ENCODE peak calls at places on chromosome 4, in seven cellular contexts. H, R, Y, N, G, O and I are unnamed samples. For H3K4me1, the result is how much of the 10 kb centered on the place peaks cover.

GRCh38 chr4:2442175-2442993 is 23.6 kb downstream of the CFAP99 start:
- DNase-seq in H (no peak), R (no peak), Y (no peak), N (no peak), G (no peak), O (no peak), I (no peak)

GRCh38 chr4:75229783-75230570 is 284.2 kb downstream of the RCHY1 start:
- DNase-seq in H (no peak), R (peak), Y (no peak), N (no peak), G (no peak), O (no peak), I (no peak)

GRCh38 chr4:163237856-163238255 is 71.2 kb upstream of the NAF1 start:
- DNase-seq in H (no peak), R (no peak), Y (no peak), N (no peak), G (no peak), O (no peak), I (no peak)

GRCh38 chr4:132859929-132860328 is 289.2 kb upstream of the PCDH10 start:
- DNase-seq in H (no peak), R (no peak), Y (no peak), N (no peak), G (no peak), O (no peak), I (no peak)

GRCh38 chr4:163556650-163557391 is 62.3 kb downstream of the TMA16 start:
- DNase-seq in H (no peak), R (no peak), Y (no peak), N (no peak), G (no peak), O (no peak), I (no peak)

GRCh38 chr4:1558205-1558604 is 125.9 kb downstream of the FAM53A start:
- DNase-seq in H (no peak), R (no peak), Y (no peak), N (no peak), G (no peak), O (no peak), I (no peak)

GRCh38 chr4:168605411-168605810 is 108.6 kb downstream of the PALLD start:
- DNase-seq in H (no peak), R (peak), Y (peak), N (no peak), G (peak), O (no peak), I (no peak)

GRCh38 chr4:25051534-25051933 is 20.8 kb upstream of the LGI2 start:
- DNase-seq in H (no peak), R (no peak), Y (peak), N (no peak), G (no peak), O (no peak), I (no peak)

GRCh38 chr4:56465599-56466295 is 1.7 kb upstream of the SRP72 start:
- DNase-seq in H (no peak), R (peak), Y (peak), N (no peak), G (no peak), O (no peak), I (no peak)

GRCh38 chr4:4270529-4270928 is 19.4 kb downstream of the LYAR start:
- DNase-seq in H (no peak), R (no peak), Y (peak), N (no peak), G (no peak), O (no peak), I (no peak)

GRCh38 chr4:37441231-37442061 is 196.9 kb downstream of the NWD2 start:
- DNase-seq in H (no peak), R (no peak), Y (peak), N (no peak), G (no peak), O (no peak), I (no peak)

GRCh38 chr4:165668694-165669093 is 204.3 kb upstream of the TLL1 start:
- DNase-seq in H (no peak), R (no peak), Y (peak), N (no peak), G (no peak), O (no peak), I (no peak)

GRCh38 chr4:145619639-145619996 is 433 bp downstream of the MMAA start:
- DNase-seq in H (peak), R (peak), Y (peak), N (no peak), G (no peak), O (no peak), I (peak)

GRCh38 chr4:72505314-72505744 is 63.7 kb downstream of the ADAMTS3 start:
- DNase-seq in H (peak), R (peak), Y (peak), N (peak), G (peak), O (no peak), I (no peak)

GRCh38 chr4:112245383-112245782 is 13.8 kb downstream of the AP1AR start:
- DNase-seq in H (no peak), R (peak), Y (no peak), N (no peak), G (no peak), O (no peak), I (no peak)

GRCh38 chr4:184792950-184793555 is 32.7 kb downstream of the ACSL1 start:
- DNase-seq in H (peak), R (peak), Y (peak), N (no peak), G (peak), O (no peak), I (peak)

GRCh38 chr4:54937501-54937900 is 187.9 kb downstream of the KDR start:
- DNase-seq in H (no peak), R (no peak), Y (no peak), N (no peak), G (peak), O (no peak), I (no peak)

GRCh38 chr4:157115613-157116340 is 39.8 kb downstream of the GLRB start:
- DNase-seq in H (no peak), R (peak), Y (peak), N (no peak), G (peak), O (no peak), I (no peak)

GRCh38 chr4:143335979-143336827 is 473 bp upstream of the GAB1 start:
- DNase-seq in H (peak), R (peak), Y (peak), N (peak), G (peak), O (no peak), I (peak)

GRCh38 chr4:145939241-145939640 is 618 bp upstream of the ZNF827 start:
- DNase-seq in H (no peak), R (peak), Y (peak), N (no peak), G (peak), O (no peak), I (no peak)

GRCh38 chr4:2745981-2746806 is 9.9 kb downstream of the TNIP2 start:
- DNase-seq in H (no peak), R (peak), Y (peak), N (no peak), G (peak), O (peak), I (peak)

GRCh38 chr4:68906238-68907137 is 45.1 kb downstream of the UGT2A3 start:
- DNase-seq in H (no peak), R (no peak), Y (peak), N (peak), G (no peak), O (no peak), I (no peak)

GRCh38 chr4:108531461-108531860 is 88.9 kb upstream of the RPL34 start:
- DNase-seq in H (no peak), R (no peak), Y (no peak), N (no peak), G (peak), O (no peak), I (no peak)

GRCh38 chr4:82467442-82467841 is 37.1 kb downstream of the ENOPH1 start:
- DNase-seq in H (no peak), R (no peak), Y (no peak), N (no peak), G (peak), O (no peak), I (no peak)

GRCh38 chr4:64756016-64756415 is 346.8 kb upstream of the TECRL start:
- DNase-seq in H (no peak), R (no peak), Y (peak), N (no peak), G (peak), O (no peak), I (no peak)

GRCh38 chr4:13984996-13985780 is 357.7 kb upstream of the BOD1L1 start:
- DNase-seq in H (no peak), R (peak), Y (peak), N (no peak), G (no peak), O (no peak), I (no peak)

GRCh38 chr4:20878806-20879205 is 178.5 kb downstream of the PACRGL start:
- DNase-seq in H (no peak), R (no peak), Y (no peak), N (no peak), G (no peak), O (no peak), I (no peak)

GRCh38 chr4:32624943-32625603 is 1904.9 kb downstream of the PCDH7 start:
- DNase-seq in H (no peak), R (no peak), Y (no peak), N (no peak), G (no peak), O (no peak), I (no peak)

GRCh38 chr4:38094419-38094818 is 134.2 kb downstream of the PTTG2 start:
- DNase-seq in H (no peak), R (no peak), Y (no peak), N (peak), G (no peak), O (no peak), I (no peak)

GRCh38 chr4:115113382-115114106 is at the start of gene NDST4:
- DNase-seq in H (no peak), R (no peak), Y (peak), N (no peak), G (no peak), O (no peak), I (no peak)

GRCh38 chr4:141020801-141021261 is 112.4 kb downstream of the RNF150 start:
- DNase-seq in H (no peak), R (peak), Y (peak), N (no peak), G (peak), O (no peak), I (no peak)

GRCh38 chr4:152356428-152357034 is 179.4 kb downstream of the FBXW7 start:
- DNase-seq in H (no peak), R (peak), Y (peak), N (no peak), G (no peak), O (no peak), I (no peak)
- H3K27ac ChIP-seq in H (no peak), R (no peak), Y (no peak), N (no peak), G (no peak), O (no peak), I (no peak)

GRCh38 chr4:160510925-160511324 is 1408.0 kb downstream of the RAPGEF2 start:
- DNase-seq in H (no peak), R (no peak), Y (peak), N (no peak), G (no peak), O (no peak), I (no peak)

GRCh38 chr4:160505724-160506123 is 1402.8 kb downstream of the RAPGEF2 start:
- DNase-seq in H (no peak), R (no peak), Y (no peak), N (no peak), G (no peak), O (no peak), I (no peak)
- TF ChIP-seq CTCF in H (no peak), R (no peak), Y (no peak), N (no peak), G (no peak), O (no peak), I (no peak)

GRCh38 chr4:113436360-113436759 is 325.2 kb downstream of the CAMK2D start:
- DNase-seq in H (peak), R (peak), Y (peak), N (no peak), G (peak), O (no peak), I (no peak)
- H3K4me1 ChIP-seq in H (under half), R (under half), Y (under half), N (under half), G (under half), O (under half), I (under half)

DNA sequence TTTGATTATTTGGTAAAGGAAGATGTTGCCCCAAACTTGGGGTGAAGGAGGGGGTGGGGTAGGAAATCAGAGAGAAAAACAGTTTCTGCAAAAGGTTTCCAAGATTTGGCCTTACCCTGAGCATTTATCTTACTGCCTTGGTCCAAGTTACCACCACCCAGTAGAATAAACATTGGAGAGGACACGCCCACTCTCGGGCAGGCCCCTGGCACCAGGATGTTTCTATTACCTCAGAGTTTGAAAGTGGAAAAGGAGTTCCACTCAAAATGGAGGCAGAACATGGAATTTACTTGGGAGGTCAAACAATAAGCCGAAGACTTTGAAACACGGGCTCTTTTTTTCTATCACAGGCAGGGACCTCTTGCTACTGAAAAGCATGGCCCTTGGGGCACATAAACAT is 113.7 kb downstream of the CHRNA9 start:
- DNase-seq in H (no peak), R (no peak), Y (no peak), N (no peak), G (no peak), O (no peak), I (no peak)
- H3K27ac ChIP-seq in H (no peak), R (no peak), Y (no peak), N (no peak), G (no peak), O (no peak), I (no peak)

GRCh38 chr4:173504181-173504503 is 25.9 kb downstream of the HAND2 start:
- DNase-seq in H (peak), R (no peak), Y (no peak), N (no peak), G (no peak), O (no peak), I (no peak)
- TF ChIP-seq CTCF in H (no peak), R (no peak), Y (no peak), N (no peak), G (no peak), O (no peak), I (no peak)

GRCh38 chr4:7198440-7199128 is 6.2 kb downstream of the SORCS2 start:
- DNase-seq in H (peak), R (no peak), Y (no peak), N (peak), G (no peak), O (no peak), I (peak)

GRCh38 chr4:7199771-7200441 is 7.6 kb downstream of the SORCS2 start:
- DNase-seq in H (peak), R (no peak), Y (no peak), N (peak), G (no peak), O (no peak), I (peak)

GRCh38 chr4:7197910-7198309 is 5.6 kb downstream of the SORCS2 start:
- DNase-seq in H (no peak), R (no peak), Y (no peak), N (peak), G (no peak), O (no peak), I (peak)

GRCh38 chr4:7200801-7201200 is 8.5 kb downstream of the SORCS2 start:
- DNase-seq in H (peak), R (no peak), Y (no peak), N (no peak), G (no peak), O (no peak), I (peak)

GRCh38 chr4:7199129-7199725 is 6.9 kb downstream of the SORCS2 start:
- DNase-seq in H (no peak), R (no peak), Y (no peak), N (peak), G (no peak), O (no peak), I (peak)
- H3K4me1 ChIP-seq in H (under half), R (under half), Y (under half), N (under half), G (under half), O (under half), I (under half)

DNA sequence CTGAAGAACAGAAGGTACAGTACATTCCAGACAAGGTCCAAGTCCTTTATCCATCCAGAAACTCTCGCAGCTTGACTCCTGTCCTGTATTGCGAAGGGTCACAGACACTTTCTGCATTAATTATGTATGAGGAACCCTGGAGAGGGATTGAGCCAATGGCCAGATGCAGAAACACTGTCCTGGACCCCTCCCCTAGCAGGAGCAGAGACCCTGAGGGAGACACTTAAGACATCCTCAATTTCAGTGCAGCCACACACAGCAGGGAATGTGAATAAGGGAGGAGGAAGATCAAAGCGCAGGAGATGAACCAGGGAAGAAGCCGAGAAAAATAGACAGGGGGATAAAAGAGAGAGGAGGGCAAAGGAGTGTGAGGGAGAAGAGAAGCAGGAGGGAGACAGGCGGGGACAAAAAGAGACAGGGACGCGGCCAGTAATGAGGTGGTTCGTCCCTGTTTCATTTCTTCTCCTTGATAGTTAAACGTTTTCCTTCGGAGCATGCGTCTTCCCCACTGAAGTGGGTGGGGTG is 356.5 kb upstream of the NOCT start:
- DNase-seq in H (no peak), R (no peak), Y (no peak), N (peak), G (no peak), O (no peak), I (no peak)
- H3K27ac ChIP-seq in H (no peak), R (no peak), Y (no peak), N (peak), G (no peak), O (no peak), I (no peak)

GRCh38 chr4:17642404-17642783 is 28.0 kb downstream of the MED28 start:
- DNase-seq in H (no peak), R (no peak), Y (no peak), N (no peak), G (no peak), O (no peak), I (no peak)

GRCh38 chr4:17647927-17648326 is 33.5 kb downstream of the MED28 start:
- DNase-seq in H (no peak), R (no peak), Y (no peak), N (no peak), G (no peak), O (no peak), I (no peak)

GRCh38 chr4:17646693-17647092 is 32.3 kb downstream of the MED28 start:
- DNase-seq in H (no peak), R (no peak), Y (no peak), N (no peak), G (no peak), O (no peak), I (no peak)

GRCh38 chr4:17650404-17650803 is 36.0 kb downstream of the MED28 start:
- DNase-seq in H (no peak), R (no peak), Y (no peak), N (no peak), G (no peak), O (no peak), I (no peak)

DNA sequence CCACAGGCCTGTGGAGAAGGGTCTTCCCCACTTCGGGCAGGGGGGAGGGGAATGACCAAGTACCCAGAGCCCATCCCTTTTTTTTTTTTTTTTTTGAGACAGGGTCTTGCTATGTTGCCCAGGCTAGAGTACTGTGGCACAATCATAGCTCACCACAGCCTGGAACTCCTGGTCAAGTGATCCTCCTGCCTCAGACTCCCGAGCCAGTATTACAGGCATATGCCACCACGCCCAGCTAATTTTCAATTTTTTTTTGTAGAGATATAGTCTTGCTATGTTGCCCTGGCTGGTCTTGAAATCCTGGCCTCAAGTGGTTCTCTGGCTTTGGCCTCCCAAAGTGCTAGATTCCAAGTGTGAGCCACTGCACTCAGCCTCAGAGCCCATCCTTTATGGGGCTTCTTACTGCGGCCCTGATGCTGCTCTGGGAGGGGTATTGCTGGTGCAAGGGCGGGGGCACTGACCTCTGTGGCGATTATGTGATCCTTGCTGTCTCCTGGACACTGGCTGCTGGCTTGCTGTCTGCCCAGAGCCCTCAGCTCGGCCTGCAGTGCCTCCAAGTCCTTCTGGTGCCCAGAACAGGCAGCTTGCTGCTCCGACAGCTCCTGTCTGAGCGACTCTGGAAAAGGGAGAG is 32.9 kb downstream of the MED28 start:
- DNase-seq in H (no peak), R (no peak), Y (no peak), N (no peak), G (no peak), O (no peak), I (no peak)
- TF ChIP-seq CTCF in H (no peak), R (no peak), Y (no peak), N (no peak), G (no peak), O (no peak), I (no peak)

DNA sequence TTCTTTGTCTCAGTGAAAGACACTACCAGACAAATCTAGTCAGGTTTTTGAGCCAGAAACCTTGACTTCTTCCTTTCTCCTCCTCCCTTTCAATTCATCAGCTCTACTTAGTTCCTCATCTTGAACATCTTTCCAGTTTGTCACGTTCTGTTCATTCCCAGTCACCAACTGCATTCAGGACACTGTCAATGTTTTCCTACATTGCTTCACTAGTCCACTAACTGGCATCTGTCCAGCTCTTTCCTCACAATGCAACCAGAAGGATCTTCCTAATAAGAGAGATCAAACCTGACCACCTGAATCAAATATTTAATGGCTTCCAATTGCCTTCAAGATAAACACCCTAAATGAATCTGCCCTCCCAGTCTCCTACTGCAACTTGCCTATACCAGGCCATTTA is 52.5 kb downstream of the SYNPO2 start:
- DNase-seq in H (peak), R (peak), Y (no peak), N (no peak), G (no peak), O (no peak), I (no peak)
- H3K4me1 ChIP-seq in H (under half), R (under half), Y (under half), N (under half), G (under half), O (under half), I (under half)